ENCODE peak calls at places on chromosomes 4 and X, in nine cellular contexts. S, O, P, J, E, G, W, Q and N are unnamed samples.

GRCh38 chrX:154123241-154124219 is 20.5 kb upstream of the OPN1LW start:
- DNase-seq in S (no peak), O (no peak), P (peak), J (no peak), E (no peak), G (no peak), W (no peak), Q (peak), N (peak)

GRCh38 chrX:134883134-134883700 is 107.6 kb upstream of the SMIM10 start:
- DNase-seq in S (no peak), O (no peak), P (peak), J (no peak), E (no peak), G (no peak), W (no peak), Q (no peak), N (no peak)

GRCh38 chr4:76637704-76638361 is 202.8 kb downstream of the SHROOM3 start:
- DNase-seq in S (no peak), O (no peak), P (peak), J (no peak), E (no peak), G (no peak), W (no peak), Q (no peak), N (no peak)

GRCh38 chr4:2886161-2886560 is 42.5 kb downstream of the ADD1 start:
- DNase-seq in S (no peak), O (no peak), P (no peak), J (no peak), E (no peak), G (no peak), W (no peak), Q (no peak), N (no peak)

GRCh38 chr4:1515156-1515555 is 108.9 kb upstream of the NKX1-1 start:
- DNase-seq in S (no peak), O (no peak), P (no peak), J (no peak), E (no peak), G (no peak), W (no peak), Q (no peak), N (peak)

GRCh38 chrX:76520273-76521054 is 93.0 kb downstream of the MAGEE1 start:
- DNase-seq in S (no peak), O (no peak), P (no peak), J (no peak), E (no peak), G (no peak), W (no peak), Q (no peak), N (no peak)

GRCh38 chr4:95910749-95911148 is 70.9 kb downstream of the PDHA2 start:
- DNase-seq in S (no peak), O (no peak), P (no peak), J (no peak), E (no peak), G (no peak), W (no peak), Q (no peak), N (no peak)

GRCh38 chr4:161350946-161351345 is 812.9 kb downstream of the FSTL5 start:
- DNase-seq in S (no peak), O (no peak), P (no peak), J (no peak), E (no peak), G (no peak), W (no peak), Q (no peak), N (no peak)

GRCh38 chr4:72577211-72577610 is 8.2 kb upstream of the ADAMTS3 start:
- DNase-seq in S (no peak), O (no peak), P (no peak), J (no peak), E (no peak), G (no peak), W (no peak), Q (no peak), N (no peak)

GRCh38 chr4:123653211-123653610 is 256.6 kb downstream of the SPRY1 start:
- DNase-seq in S (no peak), O (no peak), P (no peak), J (no peak), E (no peak), G (no peak), W (no peak), Q (no peak), N (no peak)

GRCh38 chr4:6773616-6774540 is 8.6 kb upstream of the KIAA0232 start:
- DNase-seq in S (no peak), O (no peak), P (no peak), J (no peak), E (no peak), G (no peak), W (no peak), Q (no peak), N (no peak)